ENCODE peak calls at places on chromosomes 2 and 18, in eight cellular contexts. M, B, W, P, G, C, F and Z are unnamed samples.

GRCh38 chr2:238790126-238790820 is 57.6 kb upstream of the TWIST2 start:
- DNase-seq in M (no peak), B (no peak), W (no peak), P (no peak), G (no peak), C (no peak), F (no peak), Z (no peak)

GRCh38 chr2:167310442-167310841 is 422.2 kb downstream of the XIRP2 start:
- DNase-seq in M (no peak), B (no peak), W (no peak), P (no peak), G (peak; percentile 15), C (no peak), F (no peak), Z (no peak)

GRCh38 chr2:209380278-209380677 is 43.6 kb upstream of the MAP2 start:
- DNase-seq in M (peak; percentile 71), B (no peak), W (no peak), P (no peak), G (no peak), C (peak; percentile 28), F (no peak), Z (no peak)

GRCh38 chr18:58229162-58229561 is 185.1 kb downstream of the NEDD4L start:
- DNase-seq in M (no peak), B (no peak), W (no peak), P (no peak), G (no peak), C (no peak), F (no peak), Z (no peak)

GRCh38 chr2:218063541-218064295 is 5.3 kb upstream of the RUFY4 start:
- DNase-seq in M (peak; percentile 48), B (no peak), W (no peak), P (peak; percentile 39), G (no peak), C (no peak), F (no peak), Z (no peak)

GRCh38 chr2:213609570-213610170 is 325.4 kb downstream of the SPAG16 start:
- DNase-seq in M (no peak), B (no peak), W (no peak), P (no peak), G (peak; percentile 10), C (no peak), F (no peak), Z (no peak)

GRCh38 chr2:101617786-101618185 is 79.7 kb upstream of the MAP4K4 start:
- DNase-seq in M (no peak), B (no peak), W (no peak), P (no peak), G (peak; percentile 26), C (no peak), F (no peak), Z (no peak)

GRCh38 chr18:23725351-23725750 is 36.1 kb downstream of the LAMA3 start:
- DNase-seq in M (no peak), B (no peak), W (no peak), P (no peak), G (no peak), C (no peak), F (no peak), Z (no peak)

GRCh38 chr2:165576409-165576808 is 106.9 kb downstream of the CSRNP3 start:
- DNase-seq in M (no peak), B (no peak), W (no peak), P (no peak), G (no peak), C (no peak), F (no peak), Z (no peak)

GRCh38 chr2:218959141-218959731 is at the start of gene CDK5R2:
- DNase-seq in M (peak; percentile 88), B (no peak), W (peak; percentile 73), P (peak; percentile 87), G (peak; percentile 97), C (peak; percentile 74), F (no peak), Z (peak; percentile 79)

GRCh38 chr2:8478133-8478793 is 203.6 kb upstream of the ID2 start:
- DNase-seq in M (no peak), B (no peak), W (no peak), P (no peak), G (no peak), C (no peak), F (peak; percentile 48), Z (no peak)

GRCh38 chr18:44742126-44742525 is 61.4 kb downstream of the SETBP1 start:
- DNase-seq in M (no peak), B (no peak), W (no peak), P (no peak), G (no peak), C (no peak), F (no peak), Z (no peak)

GRCh38 chr2:27765621-27766286 is 5.8 kb upstream of the MRPL33 start:
- DNase-seq in M (no peak), B (no peak), W (peak; percentile 55), P (peak; percentile 68), G (no peak), C (peak; percentile 24), F (peak; percentile 38), Z (no peak)

DNA sequence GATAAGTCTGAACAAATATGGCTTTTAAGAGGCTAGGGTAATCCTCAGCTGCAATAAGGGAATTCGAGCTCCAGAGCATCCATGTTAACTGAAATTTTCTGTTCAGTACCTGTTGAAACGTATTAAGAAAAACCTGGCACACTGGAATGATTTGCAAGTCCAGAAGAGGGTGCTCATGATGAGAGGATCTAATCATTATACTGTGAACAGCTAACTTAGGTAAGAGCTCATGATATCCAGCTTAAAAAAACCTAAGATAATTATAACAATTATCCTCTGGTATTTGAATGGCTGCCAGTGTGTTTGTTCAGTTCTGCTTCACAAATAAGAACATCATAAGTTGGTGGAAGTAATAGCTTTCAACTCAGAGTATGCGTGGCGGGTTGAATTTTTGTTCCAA is 1118.3 kb upstream of the DDX18 start:
- DNase-seq in M (no peak), B (no peak), W (no peak), P (no peak), G (peak; percentile 11), C (no peak), F (no peak), Z (no peak)
- TF ChIP-seq CTCF in M (no peak), B (no peak), W (no peak), P (no peak), G (peak; percentile 28), C (no peak), F (no peak), Z (no peak)

GRCh38 chr2:176082885-176083731 is 654 bp downstream of the EVX2 start:
- DNase-seq in M (no peak), B (no peak), W (no peak), P (no peak), G (peak; percentile 70), C (no peak), F (no peak), Z (peak; percentile 86)

GRCh38 chr2:176085120-176085788 is 1.5 kb upstream of the EVX2 start:
- DNase-seq in M (no peak), B (no peak), W (no peak), P (peak; percentile 39), G (no peak), C (no peak), F (no peak), Z (no peak)

GRCh38 chr2:176085861-176086771 is 2.4 kb upstream of the EVX2 start:
- DNase-seq in M (no peak), B (no peak), W (no peak), P (peak; percentile 61), G (peak; percentile 78), C (no peak), F (no peak), Z (no peak)

GRCh38 chr2:176083796-176084261 is at the start of gene EVX2:
- DNase-seq in M (no peak), B (no peak), W (no peak), P (no peak), G (no peak), C (no peak), F (no peak), Z (no peak)

GRCh38 chr2:176084629-176085119 is 912 bp upstream of the EVX2 start:
- DNase-seq in M (no peak), B (no peak), W (no peak), P (no peak), G (no peak), C (no peak), F (no peak), Z (no peak)
- H3K27me3 ChIP-seq in M (peaks cover 2% of the 10 kb centered on the region), B (peaks cover 85% of the 10 kb centered on the region), W (peaks cover 96% of the 10 kb centered on the region), P (no peaks in the 10 kb centered on the region), G (peaks cover 100% of the 10 kb centered on the region), C (peaks cover 91% of the 10 kb centered on the region), F (peaks cover 99% of the 10 kb centered on the region), Z (peaks cover 9% of the 10 kb centered on the region)

GRCh38 chr18:3647636-3648035 is 197.7 kb downstream of the TGIF1 start:
- DNase-seq in M (no peak), B (no peak), W (no peak), P (no peak), G (no peak), C (no peak), F (no peak), Z (no peak)

GRCh38 chr18:3648695-3649094 is 198.7 kb downstream of the TGIF1 start:
- DNase-seq in M (no peak), B (no peak), W (no peak), P (no peak), G (no peak), C (no peak), F (no peak), Z (no peak)

GRCh38 chr18:3649559-3650426 is 199.8 kb downstream of the TGIF1 start:
- DNase-seq in M (no peak), B (peak; percentile 79), W (no peak), P (no peak), G (no peak), C (peak; percentile 80), F (peak; percentile 50), Z (no peak)

GRCh38 chr18:3651266-3651665 is 201.3 kb downstream of the TGIF1 start:
- DNase-seq in M (no peak), B (no peak), W (no peak), P (no peak), G (no peak), C (no peak), F (no peak), Z (no peak)

GRCh38 chr18:3649135-3649558 is 199.2 kb downstream of the TGIF1 start:
- DNase-seq in M (no peak), B (no peak), W (no peak), P (no peak), G (no peak), C (no peak), F (no peak), Z (no peak)
- H3K4me3 ChIP-seq in M (no peak overlapping the region), B (no peak overlapping the region), W (no peak overlapping the region), P (no peak overlapping the region), G (no peak overlapping the region), C (no peak overlapping the region), F (no peak overlapping the region), Z (no peak overlapping the region)

DNA sequence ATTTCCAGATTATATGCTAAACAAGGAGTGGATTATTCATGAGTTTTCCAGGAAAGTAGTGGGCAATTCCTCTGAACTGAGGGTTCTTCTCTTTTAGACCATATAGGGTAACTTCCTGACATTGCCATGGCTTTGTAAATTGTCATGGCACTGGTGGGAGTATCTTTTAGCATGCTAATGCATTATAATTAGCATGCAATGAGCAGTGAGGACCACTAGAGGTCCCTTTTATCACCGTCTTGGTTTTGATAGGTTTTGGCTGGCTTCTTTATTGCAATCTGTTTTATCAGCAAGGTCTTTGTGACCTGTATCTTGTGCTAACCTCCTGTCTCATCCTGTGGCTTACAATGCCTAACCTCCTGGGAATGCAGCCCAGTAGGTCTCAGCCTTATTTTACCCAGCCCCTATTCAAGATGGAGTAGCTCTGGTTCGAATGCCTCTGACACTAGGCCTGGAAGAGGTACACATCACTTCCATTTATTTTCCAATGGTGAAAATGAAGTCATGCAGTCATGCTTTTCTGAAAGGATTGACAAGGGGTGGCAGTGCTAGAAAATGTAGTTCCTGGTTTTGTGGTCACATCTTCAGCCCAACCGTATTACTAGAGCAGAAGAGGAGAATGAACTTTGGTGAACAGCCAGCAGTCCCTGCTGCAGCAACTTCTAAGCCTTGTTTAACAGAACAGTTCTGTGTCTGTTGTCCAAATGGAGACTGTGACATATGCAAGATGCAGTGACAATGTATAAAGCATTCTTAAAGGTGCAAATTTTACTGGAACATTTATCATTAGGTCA is 26.6 kb upstream of the ITGA4 start:
- DNase-seq in M (no peak), B (no peak), W (no peak), P (no peak), G (no peak), C (peak; percentile 3), F (no peak), Z (no peak)
- TF ChIP-seq CTCF in M (peak; percentile 46), B (peak; percentile 35), W (peak; percentile 34), P (no peak), G (peak; percentile 38), C (peak; percentile 41), F (no peak), Z (no peak)